ENCODE peak calls at places on chromosomes 1 and 21, in eight cellular contexts. O is kidney epithelial cell, I is fibroblast of mammary gland, G is GM23338, C is aorta, P is GM12865, A is PC-3, Y is DND-41. E is an unnamed sample.

GRCh38 chr1:108584320-108584968 is 24.5 kb downstream of the EEIG2 start:
- DNase-seq in O (no peak), C (no peak), Y (no peak), A (peak; percentile 51), I (no peak), P (no peak), G (no peak), E (no peak)

GRCh38 chr1:165387956-165388355 is 31.4 kb upstream of the LMX1A start:
- DNase-seq in Y (no peak), P (no peak), A (no peak), I (peak; percentile 55), C (no peak), G (no peak), O (no peak), E (no peak)

GRCh38 chr1:24290933-24291487 is 28.1 kb upstream of the GRHL3 start:
- DNase-seq in C (no peak), O (no peak), P (no peak), Y (no peak), I (no peak), A (no peak), G (peak; percentile 25), E (no peak)

GRCh38 chr1:199403421-199404116 is 623.9 kb upstream of the NR5A2 start:
- DNase-seq in Y (no peak), O (no peak), C (no peak), P (no peak), I (peak; percentile 53), G (peak; percentile 46), A (no peak), E (no peak)

GRCh38 chr1:178725603-178726517 is 816 bp downstream of the RALGPS2 start:
- DNase-seq in Y (peak; percentile 87), P (peak; percentile 68), G (peak; percentile 93), A (peak; percentile 88), I (peak; percentile 82), O (peak; percentile 90), C (peak; percentile 84), E (peak; percentile 43)

GRCh38 chr1:151790940-151791651 is 796 bp upstream of the TDRKH start:
- DNase-seq in G (peak; percentile 44), O (peak; percentile 10), A (peak; percentile 24), I (no peak), Y (no peak), C (no peak), P (peak; percentile 19), E (no peak)

GRCh38 chr21:45975017-45975595 is 6.5 kb upstream of the COL6A1 start:
- DNase-seq in C (peak; percentile 89), A (peak; percentile 70), P (no peak), I (peak; percentile 69), Y (no peak), G (peak; percentile 65), O (no peak), E (peak; percentile 83)

GRCh38 chr1:116693759-116694482 is 26.4 kb upstream of the IGSF3 start:
- DNase-seq in O (peak; percentile 7), A (peak; percentile 92), P (no peak), G (no peak), C (no peak), Y (no peak), I (peak; percentile 90), E (no peak)

GRCh38 chr1:156804572-156805243 is 11.9 kb downstream of the SH2D2A start:
- DNase-seq in I (peak; percentile 50), A (no peak), Y (no peak), O (no peak), C (no peak), P (no peak), G (no peak), E (no peak)

GRCh38 chr1:35753626-35754260 is 16.0 kb downstream of the CLSPN start:
- DNase-seq in O (no peak), Y (no peak), C (no peak), A (no peak), P (no peak), G (no peak), I (no peak), E (no peak)

GRCh38 chr1:201222125-201222524 is 31.5 kb downstream of the IGFN1 start:
- DNase-seq in G (no peak), I (no peak), Y (no peak), P (no peak), A (no peak), O (no peak), C (no peak), E (no peak)

GRCh38 chr1:228445867-228446584 is 29.4 kb upstream of the TRIM17 start:
- DNase-seq in G (peak; percentile 80), P (peak; percentile 37), Y (no peak), O (no peak), I (peak; percentile 74), A (no peak), C (peak; percentile 72), E (peak; percentile 58)

GRCh38 chr1:97621955-97622354 is 298.9 kb downstream of the DPYD start:
- DNase-seq in I (peak; percentile 27), G (no peak), A (peak; percentile 81), C (no peak), P (no peak), Y (no peak), O (no peak), E (no peak)

GRCh38 chr1:182080955-182081582 is 19.6 kb upstream of the ZNF648 start:
- DNase-seq in Y (peak; percentile 37), C (no peak), O (no peak), I (peak; percentile 54), P (peak; percentile 57), A (peak; percentile 51), G (peak; percentile 86), E (no peak)

GRCh38 chr1:87300579-87300978 is 28.1 kb upstream of the LMO4 start:
- DNase-seq in C (no peak), Y (no peak), O (no peak), P (no peak), I (no peak), G (no peak), A (no peak), E (no peak)

GRCh38 chr1:54069792-54070548 is 16.6 kb downstream of the TCEANC2 start:
- DNase-seq in Y (no peak), G (peak; percentile 56), P (peak; percentile 48), A (peak; percentile 75), I (peak; percentile 64), C (no peak), O (no peak), E (no peak)

GRCh38 chr21:46322351-46323226 is 1.1 kb downstream of the C21orf58 start:
- DNase-seq in A (peak; percentile 32), G (peak; percentile 45), Y (peak; percentile 38), C (no peak), O (no peak), P (peak; percentile 48), I (peak; percentile 38), E (peak; percentile 64)

DNA sequence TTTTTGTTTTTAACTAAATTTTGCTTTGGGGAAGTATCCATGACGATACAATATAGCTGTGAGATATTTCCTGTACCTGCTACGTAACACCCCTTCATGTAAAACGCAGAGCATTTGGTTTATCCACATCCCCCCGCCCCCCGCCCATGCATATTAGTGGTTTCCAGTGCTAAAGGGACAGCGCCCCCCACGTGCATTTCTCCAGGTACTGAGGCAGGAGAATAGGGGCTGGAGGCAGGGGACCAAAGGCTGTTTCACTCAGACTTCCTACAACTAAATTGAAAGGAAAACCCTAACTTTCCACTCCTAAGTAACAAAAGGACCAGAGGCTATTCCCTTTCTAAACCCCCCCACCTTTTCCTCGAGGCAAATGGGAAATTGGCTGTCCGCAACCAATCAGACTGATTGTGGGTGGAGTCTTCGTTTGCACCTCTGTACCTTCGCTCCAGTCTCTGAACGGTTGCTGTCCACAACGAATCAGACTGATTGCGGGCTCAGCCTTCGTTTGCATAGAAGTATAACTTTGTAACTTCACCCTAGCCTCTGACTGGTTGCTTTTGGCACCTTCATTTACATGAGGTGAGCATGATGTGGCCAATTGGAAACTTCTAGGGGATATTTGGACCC is 12.2 kb upstream of the RIPK4 start:
- DNase-seq in A (peak; percentile 87), G (peak; percentile 83), Y (no peak), O (no peak), P (no peak), I (no peak), C (peak; percentile 32), E (no peak)
- H3K4me3 ChIP-seq in A (peak overlapping the region; percentile 41), G (peak overlapping the region; percentile 36), Y (no peak overlapping the region), O (no peak overlapping the region), P (no peak overlapping the region), I (no peak overlapping the region), C (no peak overlapping the region), E (no peak overlapping the region)

GRCh38 chr1:26181586-26182371 is 4.5 kb downstream of the CNKSR1 start:
- DNase-seq in G (no peak), I (peak; percentile 8), A (peak; percentile 96), O (peak; percentile 55), C (no peak), P (no peak), Y (no peak), E (no peak)
- H3K4me3 ChIP-seq in G (no peak overlapping the region), I (no peak overlapping the region), A (peak overlapping the region; percentile 25), O (no peak overlapping the region), C (no peak overlapping the region), P (no peak overlapping the region), Y (no peak overlapping the region), E (no peak overlapping the region)

DNA sequence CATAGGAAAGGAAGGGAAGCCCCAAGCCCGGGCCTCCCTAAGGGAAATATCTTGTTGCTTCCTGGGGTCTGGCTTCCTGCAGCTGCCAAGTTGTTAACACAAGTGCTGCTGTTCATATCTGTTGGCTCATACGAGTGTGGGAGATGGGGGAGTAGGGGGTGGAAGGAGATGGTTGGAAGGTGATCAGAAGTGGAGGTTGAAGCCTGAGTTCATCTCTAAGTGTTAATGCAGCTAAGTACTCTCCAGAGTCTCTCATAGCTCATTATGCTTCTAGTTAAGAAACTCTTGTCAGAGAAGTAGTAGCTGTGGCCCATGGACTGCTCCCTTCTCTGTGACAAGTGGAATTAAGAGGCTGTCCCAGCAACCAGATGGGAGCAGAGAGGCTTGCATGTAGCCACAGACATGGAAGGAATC is 319.2 kb upstream of the SPAG17 start:
- DNase-seq in A (no peak), I (no peak), C (no peak), O (no peak), Y (no peak), P (no peak), G (peak; percentile 43), E (no peak)
- H3K4me3 ChIP-seq in A (no peak overlapping the region), I (no peak overlapping the region), C (no peak overlapping the region), O (no peak overlapping the region), Y (no peak overlapping the region), P (no peak overlapping the region), G (no peak overlapping the region), E (no peak overlapping the region)

GRCh38 chr1:172446547-172446946 is 2.7 kb upstream of the PIGC start:
- DNase-seq in C (no peak), P (no peak), Y (no peak), I (no peak), O (no peak), G (no peak), A (no peak), E (no peak)

GRCh38 chr1:172447641-172448040 is 3.8 kb upstream of the PIGC start:
- DNase-seq in I (no peak), P (no peak), C (no peak), A (peak; percentile 39), Y (no peak), G (no peak), O (no peak), E (no peak)

GRCh38 chr1:172442843-172443565 is 865 bp downstream of the PIGC start:
- DNase-seq in P (no peak), A (no peak), G (no peak), I (no peak), O (no peak), Y (no peak), C (no peak), E (no peak)

GRCh38 chr1:172443666-172444453 is at the start of gene PIGC:
- DNase-seq in C (peak; percentile 97), A (peak; percentile 99), P (peak; percentile 95), O (no peak), Y (peak; percentile 93), I (peak; percentile 81), G (peak; percentile 97), E (peak; percentile 90)

GRCh38 chr1:172442404-172442803 is 1.5 kb downstream of the PIGC start:
- DNase-seq in P (no peak), O (no peak), A (no peak), Y (no peak), C (no peak), G (no peak), I (no peak), E (no peak)
- H3K4me3 ChIP-seq in P (no peak overlapping the region), O (no peak overlapping the region), A (peak overlapping the region; percentile 75), Y (peak overlapping the region; percentile 64), C (no peak overlapping the region), G (no peak overlapping the region), I (no peak overlapping the region), E (no peak overlapping the region)

E was measured in right cardiac atrium.